ENCODE peak calls at places on chromosomes 7 and 10, in eight cellular contexts. K is fibroblast of mammary gland, B is chondrocyte, I is cardiac fibroblast, V is HFFc6, Z is GM12865, E is cardiac muscle cell, U is fibroblast of lung. Y is an unnamed sample.

GRCh38 chr7:32140540-32140939 is 70.3 kb upstream of the PDE1C start:
- DNase-seq in U (no peak), Z (no peak), E (no peak), V (no peak), K (no peak), B (no peak), I (no peak), Y (no peak)

GRCh38 chr7:5428470-5429252 is 5.0 kb upstream of the TNRC18 start:
- DNase-seq in Z (no peak), U (peak; percentile 94), K (peak; percentile 89), B (no peak), E (peak; percentile 92), V (peak; percentile 83), I (peak; percentile 89), Y (peak; percentile 38)

GRCh38 chr7:148507741-148508285 is 82.8 kb upstream of the C7orf33 start:
- DNase-seq in E (no peak), Z (no peak), I (no peak), V (no peak), B (no peak), U (no peak), K (no peak), Y (no peak)

GRCh38 chr7:140899883-140900282 is 24.8 kb downstream of the BRAF start:
- DNase-seq in K (no peak), B (no peak), E (peak; percentile 8), U (peak; percentile 17), V (no peak), I (no peak), Z (peak; percentile 31), Y (no peak)

GRCh38 chr10:47359626-47360418 is 11.7 kb downstream of the RBP3 start:
- DNase-seq in V (no peak), E (no peak), K (no peak), Z (no peak), U (no peak), B (peak; percentile 65), I (no peak), Y (no peak)

GRCh38 chr7:123674399-123675091 is 18.9 kb downstream of the LMOD2 start:
- DNase-seq in U (peak; percentile 17), V (peak; percentile 20), B (no peak), Z (no peak), E (peak; percentile 25), K (peak; percentile 30), I (peak; percentile 42), Y (no peak)

GRCh38 chr7:90777075-90777864 is 181.1 kb downstream of the CDK14 start:
- DNase-seq in Z (peak; percentile 74), U (no peak), B (no peak), I (no peak), V (no peak), K (peak; percentile 13), E (no peak), Y (no peak)

GRCh38 chr7:112202819-112203218 is 3.4 kb downstream of the DOCK4 start:
- DNase-seq in K (no peak), V (no peak), Z (peak; percentile 39), U (no peak), B (no peak), I (peak; percentile 49), E (peak; percentile 14), Y (no peak)

GRCh38 chr10:28367865-28368541 is 65.1 kb upstream of the MPP7 start:
- DNase-seq in V (no peak), Z (peak; percentile 72), B (no peak), K (peak; percentile 3), E (no peak), U (no peak), I (no peak), Y (no peak)

GRCh38 chr10:24912214-24912613 is 40.2 kb downstream of the PRTFDC1 start:
- DNase-seq in U (peak; percentile 41), E (peak; percentile 73), I (peak; percentile 50), K (peak; percentile 77), V (no peak), Z (no peak), B (no peak), Y (no peak)

GRCh38 chr7:29099896-29100847 is 46.2 kb downstream of the CPVL start:
- DNase-seq in K (no peak), B (no peak), I (no peak), Z (no peak), U (no peak), E (no peak), V (no peak), Y (no peak)

GRCh38 chr7:66050990-66051424 is 24.6 kb upstream of the ASL start:
- DNase-seq in I (peak; percentile 98), K (peak; percentile 96), E (peak; percentile 98), V (peak; percentile 89), B (peak; percentile 40), Z (no peak), U (peak; percentile 96), Y (no peak)

GRCh38 chr7:36941359-36941758 is 217.1 kb upstream of the AOAH start:
- DNase-seq in Z (no peak), I (no peak), E (no peak), U (no peak), V (no peak), K (no peak), B (no peak), Y (no peak)

GRCh38 chr7:23467731-23468720 is 2.3 kb downstream of the IGF2BP3 start:
- DNase-seq in K (no peak), E (peak; percentile 69), B (no peak), V (peak; percentile 31), Z (peak; percentile 81), I (peak; percentile 71), U (peak; percentile 77), Y (peak; percentile 27)

GRCh38 chr7:30563326-30563942 is 31.2 kb upstream of the GARS1 start:
- DNase-seq in U (no peak), V (peak; percentile 21), Z (no peak), K (peak; percentile 59), B (no peak), I (peak; percentile 45), E (no peak), Y (no peak)

GRCh38 chr7:45924283-45924682 is 3.2 kb upstream of the IGFBP3 start:
- DNase-seq in V (peak; percentile 77), U (peak; percentile 61), Z (no peak), E (peak; percentile 70), I (peak; percentile 86), K (peak; percentile 73), B (no peak), Y (no peak)

GRCh38 chr7:7424151-7424873 is 111.4 kb downstream of the COL28A1 start:
- DNase-seq in K (peak; percentile 79), B (no peak), V (peak; percentile 73), E (peak; percentile 75), I (peak; percentile 84), U (peak; percentile 77), Z (peak; percentile 72), Y (peak; percentile 55)

GRCh38 chr7:152129682-152130081 is 104.2 kb downstream of the GALNT11 start:
- DNase-seq in E (no peak), K (no peak), I (no peak), Z (no peak), U (no peak), V (no peak), B (no peak), Y (no peak)

GRCh38 chr10:89283174-89283987 is 18.5 kb upstream of the IFIT2 start:
- DNase-seq in K (peak; percentile 70), V (peak; percentile 83), Z (no peak), U (peak; percentile 56), B (no peak), I (peak; percentile 63), E (peak; percentile 45), Y (no peak)
- TF ChIP-seq CTCF in K (no peak), V (peak; percentile 26), Z (no peak), U (no peak), B (no peak), I (no peak), E (no peak), Y (no peak)

GRCh38 chr10:126904807-126905686 is at the start of gene DOCK1:
- DNase-seq in V (peak; percentile 63), B (peak; percentile 86), E (peak; percentile 78), Z (no peak), I (peak; percentile 68), U (peak; percentile 67), K (peak; percentile 60), Y (peak; percentile 78)
- TF ChIP-seq CTCF in V (no peak), B (peak; percentile 25), E (no peak), Z (no peak), I (no peak), U (no peak), K (no peak), Y (no peak)

GRCh38 chr7:156158693-156159092 is 346.4 kb upstream of the SHH start:
- DNase-seq in E (no peak), Z (no peak), U (no peak), B (no peak), K (no peak), I (no peak), V (no peak), Y (no peak)

GRCh38 chr7:156155988-156156733 is 343.9 kb upstream of the SHH start:
- DNase-seq in B (no peak), V (no peak), I (no peak), K (no peak), Z (no peak), U (no peak), E (no peak), Y (no peak)

GRCh38 chr7:156158213-156158612 is 345.9 kb upstream of the SHH start:
- DNase-seq in I (no peak), E (no peak), B (no peak), K (no peak), U (no peak), V (no peak), Z (no peak), Y (no peak)

GRCh38 chr7:156157409-156158012 is 345.2 kb upstream of the SHH start:
- DNase-seq in Z (no peak), U (no peak), V (no peak), E (no peak), I (no peak), B (no peak), K (no peak), Y (no peak)

DNA sequence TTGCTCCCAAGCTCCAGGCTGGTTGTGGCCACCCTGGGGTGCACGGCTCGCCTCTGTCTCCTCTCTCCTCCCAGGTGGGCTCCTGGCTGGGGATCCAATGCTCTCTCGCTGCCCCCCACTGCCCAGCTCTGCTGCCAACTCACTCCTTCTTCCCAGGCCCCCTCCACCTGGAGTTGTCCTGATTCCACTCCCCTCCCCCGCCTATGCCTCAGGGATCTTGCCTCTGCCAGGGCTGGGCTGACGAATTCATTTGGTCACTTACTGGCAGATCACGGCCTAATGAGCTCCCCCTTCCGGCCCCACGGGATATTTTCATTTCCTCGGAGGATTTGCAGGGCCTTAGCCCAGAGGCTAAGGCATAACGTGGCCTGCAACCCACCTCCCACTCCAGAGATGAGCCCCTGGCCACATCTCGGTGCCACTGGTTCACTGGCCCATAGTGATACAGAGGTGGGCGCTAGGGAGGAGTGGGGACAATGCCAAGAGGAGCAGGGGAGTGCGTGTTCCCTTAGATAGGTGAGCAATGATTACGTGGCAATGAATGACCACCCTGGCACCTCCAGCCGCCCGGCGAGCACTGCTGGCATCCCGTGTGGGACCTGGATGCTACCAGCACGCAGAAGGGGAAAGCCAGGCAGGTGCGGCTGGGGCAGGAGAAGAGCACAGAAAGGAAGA is 344.6 kb upstream of the SHH start:
- DNase-seq in B (no peak), E (no peak), I (no peak), Z (peak; percentile 14), V (no peak), K (no peak), U (peak; percentile 11), Y (peak; percentile 42)
- TF ChIP-seq CTCF in B (peak; percentile 57), E (no peak), I (no peak), Z (no peak), V (peak; percentile 23), K (no peak), U (no peak), Y (no peak)

DNA sequence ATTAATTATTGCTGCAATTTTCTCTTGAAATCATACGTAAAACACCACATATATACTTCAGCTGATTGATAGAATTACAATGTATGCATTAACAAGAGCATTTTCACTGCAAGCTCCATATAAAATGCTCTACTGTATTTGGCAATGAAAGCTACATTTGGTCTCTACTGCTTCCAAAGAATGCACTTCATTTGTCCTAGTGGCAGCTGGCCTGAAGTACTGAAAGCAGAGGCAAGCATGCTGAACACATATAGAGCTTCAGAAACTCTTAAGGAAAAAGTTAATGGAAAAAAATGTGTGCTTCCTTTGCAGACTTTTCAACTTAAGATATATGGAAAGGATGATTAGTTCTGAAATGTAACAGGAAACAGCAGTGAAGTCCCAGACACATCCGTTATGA is 537.1 kb upstream of the POM121L12 start:
- DNase-seq in V (no peak), I (no peak), U (no peak), Z (no peak), K (no peak), E (no peak), B (no peak), Y (no peak)
- TF ChIP-seq CTCF in V (no peak), I (no peak), U (no peak), Z (no peak), K (no peak), E (no peak), B (no peak), Y (no peak)